ENCODE peak calls at places on chromosomes 6 and 20, in six cellular contexts. L is A549, F is GM23248, C is AG09309, W is transverse colon, H is fibroblast of the aortic adventitia. V is an unnamed sample.

GRCh38 chr20:22962567-22963439 is 72.3 kb upstream of the SSTR4 start:
- DNase-seq in L (peak; percentile 67), F (no peak), H (no peak), C (no peak), W (no peak), V (no peak)

GRCh38 chr6:169640347-169640972 is 61.4 kb downstream of the WDR27 start:
- DNase-seq in C (peak; percentile 24), W (no peak), H (peak; percentile 62), L (no peak), F (peak; percentile 69), V (no peak)

GRCh38 chr6:2432258-2432657 is 186.9 kb upstream of the GMDS start:
- DNase-seq in C (peak; percentile 83), L (no peak), W (no peak), H (peak; percentile 87), F (peak; percentile 95), V (no peak)

GRCh38 chr20:43271980-43272379 is 82.3 kb upstream of the PTPRT start:
- DNase-seq in H (no peak), L (no peak), W (no peak), F (no peak), C (no peak), V (no peak)

GRCh38 chr6:84777888-84778287 is 13.5 kb upstream of the TBX18 start:
- DNase-seq in F (peak; percentile 92), W (no peak), C (peak; percentile 62), H (no peak), L (no peak), V (no peak)

GRCh38 chr6:45922728-45923351 is 92.8 kb downstream of the CLIC5 start:
- DNase-seq in W (peak; percentile 61), L (peak; percentile 4), C (peak; percentile 44), F (peak; percentile 88), H (peak; percentile 81), V (peak; percentile 85)

GRCh38 chr6:129651291-129651691 is 58.7 kb downstream of the ARHGAP18 start:
- DNase-seq in H (no peak), C (no peak), F (no peak), L (no peak), W (no peak), V (no peak)

GRCh38 chr20:20635006-20635405 is 77.4 kb downstream of the RALGAPA2 start:
- DNase-seq in L (no peak), C (no peak), W (no peak), F (no peak), H (no peak), V (no peak)

GRCh38 chr6:38671885-38672467 is 31.0 kb downstream of the GLO1 start:
- DNase-seq in L (peak; percentile 56), F (peak; percentile 79), H (peak; percentile 80), W (peak; percentile 18), C (peak; percentile 37), V (peak; percentile 74)

GRCh38 chr6:142385352-142385751 is 83.5 kb downstream of the ADGRG6 start:
- DNase-seq in F (no peak), C (no peak), W (no peak), H (no peak), L (no peak), V (no peak)

GRCh38 chr20:46099491-46100287 is 9.9 kb upstream of the NCOA5 start:
- DNase-seq in F (peak; percentile 27), C (no peak), H (no peak), L (no peak), W (peak; percentile 42), V (peak; percentile 52)

GRCh38 chr20:8424010-8424409 is 291.9 kb downstream of the PLCB1 start:
- DNase-seq in C (no peak), H (peak; percentile 78), W (no peak), F (peak; percentile 21), L (no peak), V (no peak)

GRCh38 chr6:127117979-127118504 is 429 bp upstream of the RSPO3 start:
- DNase-seq in H (peak; percentile 25), C (no peak), F (peak; percentile 51), L (peak; percentile 12), W (no peak), V (peak; percentile 71)

GRCh38 chr6:91031581-91031980 is 444.7 kb upstream of the MAP3K7 start:
- DNase-seq in C (no peak), L (no peak), H (no peak), W (no peak), F (no peak), V (no peak)

GRCh38 chr6:35737413-35738211 is 780 bp downstream of the ARMC12 start:
- DNase-seq in H (peak; percentile 91), L (peak; percentile 65), W (no peak), C (peak; percentile 62), F (peak; percentile 86), V (no peak)

GRCh38 chr6:7671581-7671980 is 54.3 kb upstream of the BMP6 start:
- DNase-seq in F (peak; percentile 76), L (no peak), H (peak; percentile 77), W (no peak), C (peak; percentile 48), V (no peak)

GRCh38 chr6:74213995-74214394 is 518.0 kb downstream of the CD109 start:
- DNase-seq in L (no peak), H (no peak), F (no peak), C (no peak), W (no peak), V (no peak)

GRCh38 chr6:83216806-83217205 is 23.6 kb downstream of the RWDD2A start:
- DNase-seq in W (no peak), F (peak; percentile 58), L (no peak), H (peak; percentile 25), C (no peak), V (no peak)

GRCh38 chr6:108872001-108872974 is 24.1 kb downstream of the ARMC2 start:
- DNase-seq in W (peak; percentile 24), F (no peak), H (no peak), C (no peak), L (no peak), V (peak; percentile 57)

DNA sequence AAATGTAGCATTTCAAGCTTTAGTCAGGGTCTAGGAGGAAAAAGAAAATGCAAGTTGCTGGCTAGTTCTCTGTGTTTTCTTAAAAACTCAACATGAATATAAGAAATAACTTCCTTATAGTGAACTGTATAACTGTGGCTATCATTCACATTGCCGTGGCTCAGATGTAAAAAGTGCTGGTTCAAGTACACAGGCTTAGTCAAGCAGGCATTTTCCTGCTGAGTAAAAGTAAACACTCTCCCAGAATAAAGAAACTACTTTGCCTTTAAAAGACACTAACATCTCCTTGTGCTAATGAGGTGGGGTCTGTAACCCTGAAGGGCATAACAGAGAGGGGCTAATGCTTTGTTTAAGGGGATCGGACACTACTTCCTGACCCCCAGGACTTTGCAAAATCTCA is 3.3 kb downstream of the ATP5F1E start:
- DNase-seq in F (peak; percentile 36), W (no peak), C (no peak), L (no peak), H (no peak), V (no peak)
- H3K4me3 ChIP-seq in F (peak overlapping the region; percentile 79), W (no peak overlapping the region), C (no peak overlapping the region), L (no peak overlapping the region), H (peak overlapping the region; percentile 50), V (no peak overlapping the region)

GRCh38 chr20:12166053-12166717 is 248.5 kb downstream of the BTBD3 start:
- DNase-seq in W (peak; percentile 41), C (peak; percentile 83), F (peak; percentile 57), H (peak; percentile 99), L (no peak), V (no peak)
- H3K4me3 ChIP-seq in W (no peak overlapping the region), C (no peak overlapping the region), F (no peak overlapping the region), H (no peak overlapping the region), L (no peak overlapping the region), V (no peak overlapping the region)

GRCh38 chr6:5006182-5006581 is 2.3 kb upstream of the RPP40 start:
- DNase-seq in W (no peak), F (no peak), H (no peak), C (no peak), L (no peak), V (no peak)

GRCh38 chr6:5004373-5005037 is 668 bp upstream of the RPP40 start:
- DNase-seq in W (no peak), F (peak; percentile 34), C (no peak), H (no peak), L (peak; percentile 8), V (no peak)

GRCh38 chr6:5007531-5007930 is 3.7 kb upstream of the RPP40 start:
- DNase-seq in W (no peak), L (no peak), C (no peak), H (no peak), F (no peak), V (no peak)

GRCh38 chr6:4999586-4999985 is 4.3 kb downstream of the RPP40 start:
- DNase-seq in W (no peak), H (no peak), C (no peak), F (no peak), L (no peak), V (no peak)

DNA sequence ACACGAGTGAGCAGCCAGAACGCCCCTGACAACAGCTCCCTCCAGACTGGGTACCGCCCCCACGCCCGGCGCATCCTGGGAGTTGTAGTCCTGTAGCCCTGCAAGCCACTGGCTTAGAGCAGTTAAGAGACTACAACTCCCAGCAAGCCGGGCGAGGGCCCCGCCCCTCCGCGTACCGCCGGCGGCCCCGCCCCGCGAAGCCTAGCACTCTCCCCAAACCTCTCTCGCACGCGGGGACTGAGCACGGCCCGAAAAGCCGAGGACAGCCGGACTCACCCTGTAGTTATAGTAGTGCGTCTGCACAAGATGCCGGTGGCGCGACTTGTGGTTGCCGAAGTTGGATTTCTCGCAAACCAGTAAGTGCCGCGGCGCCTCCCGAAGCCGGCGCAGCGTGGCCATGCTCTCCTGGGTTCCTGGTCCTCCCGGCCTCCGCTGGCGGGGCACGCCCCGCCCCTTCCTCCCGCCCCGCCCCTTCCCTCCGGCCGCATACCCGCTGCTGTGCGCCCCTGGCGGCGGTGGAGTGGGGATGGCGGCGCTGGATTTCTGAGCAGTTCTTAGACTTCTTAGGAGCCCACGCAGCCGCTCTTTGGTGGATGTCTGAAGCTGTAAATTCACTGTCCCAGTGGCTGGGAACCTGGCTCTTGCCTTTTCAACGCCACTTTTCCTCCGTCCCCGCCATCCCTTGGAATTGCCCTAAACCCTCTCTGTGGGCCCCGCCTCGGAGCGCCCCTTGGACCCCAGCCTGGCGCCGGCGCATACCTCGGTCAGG is at the start of gene RPP40:
- DNase-seq in W (peak; percentile 98), H (peak; percentile 95), L (peak; percentile 80), F (peak; percentile 98), C (peak; percentile 85), V (peak; percentile 97)
- H3K4me3 ChIP-seq in W (peak within 1 kb of the TSS; percentile 56), H (peak within 1 kb of the TSS; percentile 98), L (peak within 1 kb of the TSS; percentile 66), F (peak within 1 kb of the TSS; percentile 82), C (peak within 1 kb of the TSS; percentile 99), V (peak within 1 kb of the TSS; percentile 64)

GRCh38 chr6:131831392-131831791 is 23.6 kb downstream of the ENPP1 start:
- DNase-seq in C (peak; percentile 55), H (no peak), L (no peak), W (no peak), F (peak; percentile 39), V (no peak)
- H3K4me3 ChIP-seq in C (no peak overlapping the region), H (no peak overlapping the region), L (no peak overlapping the region), W (no peak overlapping the region), F (no peak overlapping the region), V (no peak overlapping the region)

GRCh38 chr6:44270526-44271405 is 516 bp downstream of the TMEM151B start:
- DNase-seq in L (no peak), C (no peak), H (no peak), W (no peak), F (no peak), V (peak; percentile 90)
- H3K4me3 ChIP-seq in L (peak overlapping the region; percentile 53), C (no peak overlapping the region), H (no peak overlapping the region), W (peak overlapping the region; percentile 38), F (no peak overlapping the region), V (peak overlapping the region; percentile 64)

GRCh38 chr6:94673251-94673650 is 904.1 kb upstream of the MANEA start:
- DNase-seq in W (no peak), C (no peak), F (no peak), H (no peak), L (no peak), V (no peak)

GRCh38 chr6:94668896-94669295 is 908.4 kb upstream of the MANEA start:
- DNase-seq in H (no peak), W (no peak), L (no peak), F (no peak), C (no peak), V (no peak)

GRCh38 chr6:94670017-94670416 is 907.3 kb upstream of the MANEA start:
- DNase-seq in L (no peak), H (no peak), W (no peak), C (no peak), F (no peak), V (no peak)
- H3K4me3 ChIP-seq in L (no peak overlapping the region), H (no peak overlapping the region), W (no peak overlapping the region), C (no peak overlapping the region), F (no peak overlapping the region), V (no peak overlapping the region)

V was measured in neural progenitor cell.